ENCODE peak calls at places on chromosomes 7 and 10, in ten cellular contexts. G is fibroblast of mammary gland; S is CD8-positive, alpha-beta T cell; W is fibroblast of pulmonary artery; R is heart right ventricle; F is cardiac muscle cell; U is IMR-90; Z is Calu3; O is BJ; N is left lung. K is an unnamed sample.

GRCh38 chr10:89164920-89165319 is 42.2 kb downstream of the CH25H start:
- DNase-seq in N (no peak), Z (no peak), G (no peak), S (no peak), F (no peak), R (no peak), W (no peak), O (no peak), U (no peak), K (no peak)

GRCh38 chr10:11145498-11145855 is 127.8 kb downstream of the CELF2 start:
- DNase-seq in F (peak), R (peak), N (peak), S (no peak), W (peak), U (no peak), Z (no peak), O (no peak), G (no peak), K (peak)

GRCh38 chr7:30464231-30464660 is 14.3 kb downstream of the NOD1 start:
- DNase-seq in U (no peak), Z (no peak), G (peak), O (no peak), S (no peak), W (no peak), F (no peak), R (no peak), N (no peak), K (no peak)

GRCh38 chr7:141012044-141012685 is 2.6 kb downstream of the MRPS33 start:
- DNase-seq in S (peak), F (peak), O (no peak), U (peak), W (peak), G (peak), N (no peak), R (peak), Z (peak), K (no peak)

GRCh38 chr10:77801474-77802238 is 124.9 kb downstream of the DLG5 start:
- DNase-seq in F (peak), N (no peak), S (no peak), R (no peak), U (peak), W (peak), G (peak), Z (no peak), O (peak), K (no peak)

GRCh38 chr7:131284702-131285419 is 42.8 kb upstream of the MKLN1 start:
- DNase-seq in S (no peak), O (no peak), U (no peak), Z (no peak), N (no peak), F (no peak), W (no peak), G (peak), R (no peak), K (peak)

GRCh38 chr7:70063796-70064423 is 465.6 kb downstream of the AUTS2 start:
- DNase-seq in N (no peak), Z (no peak), F (no peak), U (no peak), G (no peak), O (no peak), R (peak), W (no peak), S (no peak), K (no peak)

GRCh38 chr10:131901181-131901829 is 497 bp downstream of the PPP2R2D start:
- DNase-seq in W (peak), O (no peak), R (peak), N (peak), G (peak), S (no peak), F (peak), Z (peak), U (peak), K (peak)

GRCh38 chr7:22238354-22239311 is 118.3 kb downstream of the RAPGEF5 start:
- DNase-seq in S (no peak), U (peak), G (peak), Z (no peak), R (no peak), N (no peak), O (no peak), W (no peak), F (no peak), K (no peak)

GRCh38 chr10:6239213-6239991 is 36.7 kb downstream of the PFKFB3 start:
- DNase-seq in R (peak), W (peak), N (peak), U (peak), O (peak), F (peak), Z (peak), G (peak), S (no peak), K (peak)

GRCh38 chr7:47670738-47671137 is 88.8 kb upstream of the TNS3 start:
- DNase-seq in S (no peak), G (no peak), R (no peak), Z (no peak), W (no peak), F (no peak), U (no peak), O (no peak), N (no peak), K (no peak)

GRCh38 chr7:41295455-41295815 is 407.5 kb downstream of the INHBA start:
- DNase-seq in R (no peak), Z (no peak), S (no peak), O (no peak), U (no peak), N (no peak), W (no peak), G (no peak), F (no peak), K (no peak)

GRCh38 chr7:74598558-74598957 is 59.0 kb upstream of the GTF2I start:
- DNase-seq in S (no peak), U (peak), O (peak), G (peak), F (no peak), W (no peak), R (no peak), N (no peak), Z (no peak), K (no peak)

GRCh38 chr7:128904381-128905197 is 5.9 kb downstream of the KCP start:
- DNase-seq in U (peak), G (peak), F (peak), S (no peak), R (no peak), W (peak), O (no peak), Z (no peak), N (no peak), K (no peak)

GRCh38 chr7:73718905-73719805 is at the start of gene STX1A:
- DNase-seq in U (peak), R (no peak), F (peak), N (peak), W (peak), O (no peak), S (peak), G (peak), Z (peak), K (peak)

GRCh38 chr7:108570146-108570755 is 577 bp downstream of the DNAJB9 start:
- DNase-seq in G (peak), F (peak), Z (peak), O (no peak), N (peak), U (peak), W (peak), R (peak), S (peak), K (peak)

GRCh38 chr7:98168181-98168903 is 42.9 kb upstream of the BHLHA15 start:
- DNase-seq in U (peak), S (peak), W (peak), F (peak), N (no peak), R (peak), Z (peak), G (peak), O (no peak), K (no peak)

GRCh38 chr7:124667312-124667711 is 98.3 kb downstream of the GPR37 start:
- DNase-seq in Z (no peak), F (no peak), O (no peak), S (no peak), N (no peak), G (no peak), R (no peak), W (no peak), U (peak), K (no peak)

GRCh38 chr7:42152353-42153205 is 84.4 kb downstream of the GLI3 start:
- DNase-seq in R (no peak), F (no peak), S (no peak), Z (no peak), N (no peak), W (no peak), G (no peak), U (no peak), O (no peak), K (no peak)

GRCh38 chr7:14242186-14242585 is 252.7 kb upstream of the ETV1 start:
- DNase-seq in G (no peak), R (no peak), S (no peak), F (no peak), Z (no peak), O (no peak), U (no peak), N (no peak), W (no peak), K (no peak)

GRCh38 chr10:62862447-62862846 is 46.3 kb upstream of the EGR2 start:
- DNase-seq in G (no peak), Z (no peak), O (no peak), W (no peak), R (no peak), N (no peak), F (no peak), U (no peak), S (no peak), K (no peak)

GRCh38 chr7:50792342-50793114 is 9.8 kb upstream of the GRB10 start:
- DNase-seq in O (no peak), R (peak), N (peak), G (peak), W (peak), F (peak), U (peak), Z (peak), S (no peak), K (no peak)

GRCh38 chr7:156639426-156640256 is 933 bp upstream of the RNF32 start:
- DNase-seq in Z (no peak), N (no peak), S (no peak), W (no peak), G (peak), F (peak), O (no peak), R (no peak), U (no peak), K (no peak)

GRCh38 chr10:22658745-22659410 is 55.5 kb downstream of the PIP4K2A start:
- DNase-seq in U (peak), O (no peak), G (peak), W (no peak), N (no peak), F (no peak), Z (no peak), S (no peak), R (no peak), K (no peak)

GRCh38 chr7:45129181-45129800 is 17.8 kb upstream of the TBRG4 start:
- DNase-seq in G (no peak), U (no peak), N (no peak), S (no peak), Z (no peak), R (no peak), O (no peak), F (no peak), W (no peak), K (no peak)

GRCh38 chr10:22583683-22584082 is 130.7 kb downstream of the PIP4K2A start:
- DNase-seq in Z (no peak), N (no peak), W (no peak), S (no peak), R (no peak), O (no peak), F (no peak), U (no peak), G (no peak), K (no peak)

GRCh38 chr7:31688347-31688746 is 1.3 kb downstream of the PPP1R17 start:
- DNase-seq in N (no peak), U (no peak), Z (no peak), G (no peak), S (no peak), O (no peak), R (no peak), W (no peak), F (no peak), K (no peak)

GRCh38 chr7:43650457-43651052 is 67.6 kb downstream of the STK17A start:
- DNase-seq in U (peak), G (peak), S (no peak), O (peak), W (peak), F (peak), R (no peak), Z (no peak), N (no peak), K (peak)

GRCh38 chr7:43649755-43650274 is 66.9 kb downstream of the STK17A start:
- DNase-seq in R (no peak), Z (peak), S (peak), F (no peak), N (no peak), U (peak), W (no peak), O (no peak), G (no peak), K (no peak)

GRCh38 chr7:43653891-43654504 is 71.1 kb downstream of the STK17A start:
- DNase-seq in R (no peak), Z (no peak), U (no peak), O (no peak), S (no peak), F (no peak), N (no peak), G (no peak), W (no peak), K (no peak)

GRCh38 chr7:43653466-43653865 is 70.6 kb downstream of the STK17A start:
- DNase-seq in R (no peak), U (no peak), N (no peak), S (no peak), O (no peak), F (no peak), G (no peak), W (no peak), Z (no peak), K (no peak)

GRCh38 chr7:43652364-43652763 is 69.5 kb downstream of the STK17A start:
- DNase-seq in Z (no peak), U (peak), F (no peak), R (no peak), W (no peak), G (no peak), N (no peak), S (no peak), O (no peak), K (no peak)
- TF ChIP-seq CTCF in Z (no peak), U (peak), F (no peak), R (no peak), W (no peak), G (no peak), N (no peak), S (no peak), O (no peak), K (no peak)

DNA sequence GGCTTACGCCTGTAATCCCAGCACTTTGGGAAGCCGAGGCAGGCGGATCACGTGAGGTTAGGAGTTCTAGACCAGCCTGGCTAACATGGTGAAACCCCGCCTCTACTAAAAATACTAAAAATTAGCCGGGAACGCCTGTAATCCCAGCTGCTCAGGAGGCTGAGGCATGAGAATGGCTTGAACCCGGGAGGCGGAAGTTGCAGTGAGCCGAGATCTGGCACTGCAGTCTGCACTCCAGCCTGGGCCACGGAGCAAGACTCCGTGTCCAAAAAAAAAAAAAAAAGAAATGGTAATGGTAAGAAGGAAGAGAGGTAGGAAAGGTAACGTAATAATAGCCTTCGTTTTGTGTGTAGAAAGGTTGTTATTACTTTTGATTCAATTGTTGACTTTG is 1.2 kb downstream of the HSPA14 start:
- DNase-seq in R (no peak), Z (peak), F (peak), G (peak), O (no peak), N (no peak), W (peak), S (no peak), U (no peak), K (no peak)
- TF ChIP-seq CTCF in R (no peak), Z (no peak), F (no peak), G (no peak), O (no peak), N (no peak), W (no peak), S (no peak), U (no peak), K (no peak)

GRCh38 chr7:107171496-107171895 is 2.7 kb downstream of the HBP1 start:
- DNase-seq in F (no peak), O (no peak), G (no peak), U (no peak), Z (no peak), W (no peak), S (no peak), N (no peak), R (no peak), K (no peak)

GRCh38 chr7:107168233-107169119 is at the start of gene HBP1:
- DNase-seq in N (peak), S (peak), U (peak), O (peak), Z (peak), G (peak), R (peak), F (peak), W (peak), K (peak)

GRCh38 chr7:107167483-107168232 is 1.1 kb upstream of the HBP1 start:
- DNase-seq in G (peak), O (peak), S (no peak), R (peak), W (peak), N (no peak), Z (peak), F (peak), U (peak), K (no peak)

GRCh38 chr7:107170051-107170661 is 1.4 kb downstream of the HBP1 start:
- DNase-seq in F (no peak), O (no peak), U (no peak), W (no peak), Z (no peak), R (no peak), N (no peak), G (no peak), S (no peak), K (no peak)

DNA sequence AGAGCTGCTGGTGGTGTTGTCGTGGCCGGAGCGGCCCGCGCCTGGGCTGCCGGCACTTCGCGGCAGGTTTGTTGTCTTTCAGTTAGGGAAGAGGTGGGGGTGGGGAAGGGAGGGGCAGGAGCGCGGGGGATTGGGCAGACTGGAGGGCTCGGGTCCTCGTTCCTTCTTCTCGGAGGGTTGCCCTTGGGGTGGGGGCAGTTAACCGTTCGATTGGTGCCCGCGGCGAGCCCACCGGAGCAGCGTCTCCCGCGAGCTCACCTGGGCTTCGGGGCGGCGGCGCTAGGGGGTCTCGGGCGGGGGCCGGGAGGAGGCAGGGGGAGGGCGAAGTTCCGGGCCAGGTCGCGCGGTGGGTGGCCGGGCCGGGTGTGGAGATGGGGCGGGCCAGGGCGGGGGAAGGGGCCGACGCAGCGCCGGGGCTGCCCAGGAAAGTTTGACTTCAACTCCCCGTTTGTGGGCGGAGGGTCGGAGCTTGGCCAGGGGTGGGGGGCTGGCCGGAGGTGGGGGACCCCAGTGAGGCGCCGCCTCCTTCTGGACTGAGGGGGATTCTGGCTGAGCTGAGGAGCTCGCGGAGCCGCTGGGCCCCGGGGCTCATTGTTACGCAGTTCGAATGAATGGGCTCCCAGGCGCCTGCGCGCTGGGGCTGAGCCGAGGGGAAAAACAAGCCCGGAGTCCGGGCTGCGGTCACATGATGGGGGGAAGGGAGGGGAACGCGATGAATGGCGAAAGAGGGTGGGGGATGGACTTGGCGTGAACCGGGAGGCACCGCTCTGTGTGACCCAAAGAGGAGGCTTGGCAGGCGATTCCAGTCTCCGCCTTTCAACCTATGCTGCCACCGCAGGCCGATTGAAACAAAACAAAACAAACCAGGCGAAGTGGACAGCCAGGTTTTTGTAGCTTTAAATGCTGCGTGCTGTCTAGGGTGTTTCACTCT is 582 bp downstream of the HBP1 start:
- DNase-seq in S (peak), Z (peak), W (peak), R (peak), G (peak), N (peak), U (peak), F (peak), O (peak), K (peak)
- TF ChIP-seq CTCF in S (no peak), Z (no peak), W (peak), R (no peak), G (no peak), N (no peak), U (peak), F (no peak), O (peak), K (no peak)

GRCh38 chr10:79268100-79268670 is 79.1 kb upstream of the PPIF start:
- DNase-seq in S (no peak), W (peak), N (no peak), U (peak), O (no peak), R (no peak), F (no peak), Z (no peak), G (peak), K (no peak)

GRCh38 chr10:79266543-79267312 is 80.5 kb upstream of the PPIF start:
- DNase-seq in R (peak), N (peak), G (peak), U (peak), O (peak), W (peak), S (no peak), F (peak), Z (no peak), K (peak)

GRCh38 chr10:79268717-79269116 is 78.6 kb upstream of the PPIF start:
- DNase-seq in W (no peak), O (no peak), Z (no peak), G (peak), U (no peak), F (no peak), R (no peak), N (no peak), S (no peak), K (no peak)

GRCh38 chr10:79266092-79266491 is 81.2 kb upstream of the PPIF start:
- DNase-seq in G (peak), S (no peak), F (no peak), U (no peak), Z (no peak), R (no peak), O (no peak), N (no peak), W (peak), K (no peak)

DNA sequence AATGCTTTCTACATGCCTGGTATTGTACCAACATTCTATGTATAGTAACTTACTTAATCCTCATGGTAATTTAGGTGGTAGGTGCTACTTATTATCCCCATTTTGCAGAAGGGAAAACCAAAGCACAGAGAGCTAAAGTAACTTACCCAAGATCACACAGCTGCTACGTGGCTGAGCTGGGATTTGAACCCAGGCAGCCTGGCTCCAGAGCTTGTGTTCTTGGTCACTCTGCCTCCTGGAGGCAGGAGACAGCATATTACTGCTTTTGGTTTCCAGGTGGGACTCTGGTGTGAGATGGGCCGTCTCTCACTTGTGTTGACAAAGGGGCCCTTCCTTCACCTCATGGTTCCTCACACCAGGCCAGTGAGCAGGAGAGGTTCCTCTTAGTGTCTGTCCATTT is 79.8 kb upstream of the PPIF start:
- DNase-seq in O (no peak), F (no peak), N (no peak), W (no peak), Z (no peak), S (no peak), R (no peak), G (no peak), U (no peak), K (no peak)
- TF ChIP-seq CTCF in O (no peak), F (no peak), N (no peak), W (peak), Z (no peak), S (no peak), R (no peak), G (no peak), U (no peak), K (no peak)

DNA sequence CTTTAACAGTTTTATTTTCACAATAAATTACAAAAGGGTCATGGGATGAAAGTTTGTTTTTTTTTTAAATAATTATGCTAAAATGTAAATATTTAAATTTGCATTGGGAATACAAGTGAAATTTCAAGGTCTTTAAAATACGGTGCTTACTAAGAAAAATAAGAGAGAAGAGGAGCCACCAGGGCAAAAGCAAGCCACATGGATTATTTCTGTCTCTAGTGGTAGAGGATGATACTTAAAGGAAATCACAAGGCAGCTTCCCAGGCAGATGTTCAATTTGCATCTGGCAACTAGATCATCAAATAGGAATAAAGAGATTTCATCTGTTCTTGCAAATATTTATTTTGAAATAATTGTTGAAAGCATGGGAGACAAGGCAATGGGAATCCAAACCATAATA is 111.1 kb downstream of the MDFIC start:
- DNase-seq in G (no peak), S (no peak), F (no peak), N (no peak), O (no peak), R (no peak), Z (no peak), U (no peak), W (no peak), K (no peak)
- TF ChIP-seq CTCF in G (no peak), S (no peak), F (no peak), N (no peak), O (peak), R (no peak), Z (no peak), U (no peak), W (no peak), K (no peak)